ENCODE peak calls at places on chromosomes 11 and 22, in ten cellular contexts. K, T, L, R, C, B, V, E, N and F are unnamed samples.

GRCh38 chr22:24466831-24467249 is 28.3 kb upstream of the UPB1 start:
- DNase-seq in K (no peak), T (peak; percentile 97), L (peak; percentile 94), R (peak; percentile 69), C (no peak), B (peak; percentile 79), V (peak; percentile 17), E (peak; percentile 21), N (peak; percentile 64), F (no peak)

GRCh38 chr22:39278040-39278439 is 33.3 kb upstream of the PDGFB start:
- DNase-seq in K (no peak), T (peak; percentile 47), L (no peak), R (no peak), C (peak; percentile 71), B (peak; percentile 43), V (no peak), E (no peak), N (no peak), F (no peak)

GRCh38 chr11:106172389-106172991 is 95.0 kb downstream of the AASDHPPT start:
- DNase-seq in K (no peak), T (peak; percentile 18), L (no peak), R (peak; percentile 95), C (no peak), B (no peak), V (no peak), E (no peak), N (no peak), F (no peak)

GRCh38 chr11:1747753-1748466 is 2.5 kb downstream of the IFITM10 start:
- DNase-seq in K (no peak), T (no peak), L (no peak), R (no peak), C (peak; percentile 69), B (no peak), V (no peak), E (no peak), N (peak; percentile 67), F (no peak)

GRCh38 chr11:88384004-88384677 is 46.6 kb upstream of the CTSC start:
- DNase-seq in K (no peak), T (peak; percentile 53), L (peak; percentile 64), R (peak; percentile 57), C (no peak), B (peak; percentile 68), V (peak; percentile 36), E (no peak), N (no peak), F (no peak)

GRCh38 chr11:34331329-34331728 is 26.5 kb downstream of the ABTB2 start:
- DNase-seq in K (no peak), T (peak; percentile 53), L (no peak), R (no peak), C (no peak), B (peak; percentile 67), V (peak; percentile 64), E (no peak), N (peak; percentile 73), F (no peak)

GRCh38 chr11:123469089-123469488 is 39.0 kb downstream of the GRAMD1B start:
- DNase-seq in K (no peak), T (no peak), L (peak; percentile 79), R (no peak), C (peak; percentile 38), B (peak; percentile 33), V (no peak), E (no peak), N (no peak), F (no peak)

GRCh38 chr11:112769170-112769569 is 192.1 kb upstream of the NCAM1 start:
- DNase-seq in K (no peak), T (no peak), L (no peak), R (no peak), C (no peak), B (no peak), V (no peak), E (no peak), N (no peak), F (no peak)

GRCh38 chr22:43158778-43159483 is 7.6 kb downstream of the TSPO start:
- DNase-seq in K (no peak), T (no peak), L (no peak), R (no peak), C (no peak), B (no peak), V (no peak), E (no peak), N (no peak), F (no peak)

GRCh38 chr11:94525933-94526332 is 13.7 kb downstream of the C11orf97 start:
- DNase-seq in K (no peak), T (peak; percentile 85), L (peak; percentile 68), R (peak; percentile 79), C (peak; percentile 79), B (peak; percentile 84), V (no peak), E (no peak), N (peak; percentile 92), F (peak; percentile 25)

GRCh38 chr22:37175414-37176144 is 12.5 kb downstream of the C1QTNF6 start:
- DNase-seq in K (no peak), T (no peak), L (no peak), R (no peak), C (peak; percentile 37), B (no peak), V (no peak), E (no peak), N (peak; percentile 25), F (no peak)

GRCh38 chr22:32444068-32444467 is 20.2 kb downstream of the BPIFC start:
- DNase-seq in K (no peak), T (peak; percentile 23), L (peak; percentile 5), R (no peak), C (no peak), B (no peak), V (peak; percentile 59), E (no peak), N (no peak), F (no peak)

GRCh38 chr11:63869686-63870085 is 30.8 kb downstream of the MARK2 start:
- DNase-seq in K (no peak), T (no peak), L (no peak), R (no peak), C (no peak), B (no peak), V (no peak), E (peak; percentile 67), N (no peak), F (no peak)

GRCh38 chr11:130775306-130776043 is 140.8 kb downstream of the SNX19 start:
- DNase-seq in K (peak; percentile 78), T (peak; percentile 60), L (no peak), R (peak; percentile 27), C (no peak), B (peak; percentile 78), V (peak; percentile 35), E (no peak), N (no peak), F (no peak)

GRCh38 chr22:21047730-21048129 is 2.0 kb downstream of the LRRC74B start:
- DNase-seq in K (no peak), T (no peak), L (no peak), R (no peak), C (no peak), B (no peak), V (no peak), E (no peak), N (no peak), F (no peak)

GRCh38 chr11:15750535-15751297 is 605.6 kb downstream of the SOX6 start:
- DNase-seq in K (no peak), T (no peak), L (no peak), R (no peak), C (no peak), B (no peak), V (no peak), E (no peak), N (no peak), F (no peak)

GRCh38 chr11:69238562-69239319 is 55.2 kb upstream of the MYEOV start:
- DNase-seq in K (no peak), T (no peak), L (no peak), R (no peak), C (peak; percentile 44), B (no peak), V (no peak), E (no peak), N (no peak), F (no peak)

GRCh38 chr22:19776433-19777031 is 16.0 kb downstream of the TBX1 start:
- DNase-seq in K (no peak), T (no peak), L (no peak), R (no peak), C (peak; percentile 28), B (no peak), V (no peak), E (no peak), N (peak; percentile 58), F (no peak)

GRCh38 chr11:121886005-121886739 is 229.8 kb downstream of the BLID start:
- DNase-seq in K (no peak), T (peak; percentile 21), L (peak; percentile 23), R (no peak), C (peak; percentile 75), B (no peak), V (no peak), E (no peak), N (peak; percentile 57), F (no peak)

GRCh38 chr11:7569044-7569443 is 55.2 kb downstream of the PPFIBP2 start:
- DNase-seq in K (no peak), T (no peak), L (no peak), R (no peak), C (peak; percentile 36), B (no peak), V (no peak), E (no peak), N (no peak), F (no peak)

GRCh38 chr11:70778828-70779365 is 380.6 kb downstream of the CTTN start:
- DNase-seq in K (no peak), T (no peak), L (no peak), R (no peak), C (no peak), B (no peak), V (no peak), E (no peak), N (no peak), F (no peak)